ENCODE peak calls at places on chromosomes 7 and 10, in seven cellular contexts. H is GM12878, J is HCT116, B is H1, U is HepG2, F is K562, K is SK-N-SH. N is an unnamed sample.

GRCh38 chr7:1646391-1646790 is 23.7 kb upstream of the ELFN1 start:
- DNase-seq in H (no peak), J (no peak), B (no peak), U (no peak), F (no peak), K (no peak), N (no peak)

GRCh38 chr10:122123186-122123585 is 134.2 kb downstream of the TACC2 start:
- DNase-seq in H (no peak), J (no peak), B (no peak), U (no peak), F (no peak), K (no peak), N (no peak)

GRCh38 chr7:148733496-148733895 is 34.8 kb downstream of the CUL1 start:
- DNase-seq in H (no peak), J (no peak), B (no peak), U (no peak), F (no peak), K (no peak), N (no peak)

GRCh38 chr7:137875746-137876145 is 29.0 kb upstream of the DGKI start:
- DNase-seq in H (no peak), J (no peak), B (no peak), U (no peak), F (no peak), K (no peak), N (no peak)

GRCh38 chr7:102472126-102473041 is 6.3 kb downstream of the POLR2J start:
- DNase-seq in H (no peak), J (no peak), B (peak), U (no peak), F (peak), K (no peak), N (no peak)

GRCh38 chr10:81876253-81876731 is 1.3 kb downstream of the NRG3 start:
- DNase-seq in H (no peak), J (no peak), B (peak), U (no peak), F (no peak), K (peak), N (no peak)

GRCh38 chr7:13467111-13467547 is 522.3 kb downstream of the ETV1 start:
- DNase-seq in H (no peak), J (no peak), B (no peak), U (no peak), F (no peak), K (peak), N (no peak)

GRCh38 chr7:73715648-73716317 is 3.7 kb downstream of the STX1A start:
- DNase-seq in H (no peak), J (peak), B (no peak), U (peak), F (peak), K (no peak), N (no peak)

GRCh38 chr10:75397571-75397921 is 4.0 kb downstream of the ZNF503 start:
- DNase-seq in H (no peak), J (no peak), B (no peak), U (no peak), F (no peak), K (no peak), N (no peak)

GRCh38 chr7:128879939-128880746 is 17.5 kb downstream of the ATP6V1F start:
- DNase-seq in H (no peak), J (no peak), B (peak), U (peak), F (peak), K (peak), N (peak)

GRCh38 chr10:43230909-43231522 is 35.8 kb downstream of the RASGEF1A start:
- DNase-seq in H (no peak), J (no peak), B (peak), U (no peak), F (no peak), K (no peak), N (no peak)

GRCh38 chr10:49382226-49382625 is 13.7 kb downstream of the DRGX start:
- DNase-seq in H (no peak), J (no peak), B (no peak), U (no peak), F (no peak), K (no peak), N (no peak)

GRCh38 chr10:104642311-104643022 is 1.4 kb downstream of the SORCS3 start:
- DNase-seq in H (no peak), J (no peak), B (peak), U (peak), F (peak), K (peak), N (peak)

GRCh38 chr10:45423976-45424499 is 50.0 kb downstream of the ALOX5 start:
- DNase-seq in H (no peak), J (no peak), B (no peak), U (no peak), F (no peak), K (no peak), N (no peak)

GRCh38 chr7:139358541-139359365 is 941 bp upstream of the LUC7L2 start:
- DNase-seq in H (no peak), J (peak), B (no peak), U (no peak), F (peak), K (peak), N (peak)

GRCh38 chr7:47580175-47580701 is 1.7 kb downstream of the TNS3 start:
- DNase-seq in H (no peak), J (no peak), B (no peak), U (peak), F (no peak), K (no peak), N (peak)

GRCh38 chr7:47581442-47581820 is 480 bp downstream of the TNS3 start:
- DNase-seq in H (no peak), J (no peak), B (peak), U (no peak), F (no peak), K (peak), N (no peak)

GRCh38 chr7:47579458-47579857 is 2.5 kb downstream of the TNS3 start:
- DNase-seq in H (no peak), J (no peak), B (no peak), U (no peak), F (no peak), K (no peak), N (peak)

GRCh38 chr7:47581821-47582747 is at the start of gene TNS3:
- DNase-seq in H (no peak), J (no peak), B (peak), U (no peak), F (no peak), K (peak), N (no peak)

GRCh38 chr7:47580811-47581331 is 1.0 kb downstream of the TNS3 start:
- DNase-seq in H (no peak), J (no peak), B (no peak), U (peak), F (no peak), K (no peak), N (no peak)
- TF ChIP-seq JUND in H (no peak), J (no peak), B (no peak), U (no peak), F (no peak), K (no peak), N (no peak)

GRCh38 chr7:51138121-51139085 is 178.2 kb downstream of the COBL start:
- DNase-seq in H (no peak), J (no peak), B (peak), U (no peak), F (no peak), K (no peak), N (no peak)

GRCh38 chr7:51141451-51141971 is 175.1 kb downstream of the COBL start:
- DNase-seq in H (no peak), J (no peak), B (peak), U (no peak), F (peak), K (no peak), N (peak)

GRCh38 chr7:51142741-51143390 is 173.7 kb downstream of the COBL start:
- DNase-seq in H (no peak), J (no peak), B (peak), U (no peak), F (no peak), K (no peak), N (no peak)

GRCh38 chr7:51140203-51140938 is 176.2 kb downstream of the COBL start:
- DNase-seq in H (no peak), J (no peak), B (peak), U (no peak), F (no peak), K (no peak), N (no peak)

GRCh38 chr7:51139796-51140195 is 176.8 kb downstream of the COBL start:
- DNase-seq in H (no peak), J (no peak), B (no peak), U (no peak), F (no peak), K (no peak), N (no peak)
- TF ChIP-seq JUND in H (no peak), J (peak), B (no peak), U (no peak), F (no peak), K (no peak), N (no peak)

DNA sequence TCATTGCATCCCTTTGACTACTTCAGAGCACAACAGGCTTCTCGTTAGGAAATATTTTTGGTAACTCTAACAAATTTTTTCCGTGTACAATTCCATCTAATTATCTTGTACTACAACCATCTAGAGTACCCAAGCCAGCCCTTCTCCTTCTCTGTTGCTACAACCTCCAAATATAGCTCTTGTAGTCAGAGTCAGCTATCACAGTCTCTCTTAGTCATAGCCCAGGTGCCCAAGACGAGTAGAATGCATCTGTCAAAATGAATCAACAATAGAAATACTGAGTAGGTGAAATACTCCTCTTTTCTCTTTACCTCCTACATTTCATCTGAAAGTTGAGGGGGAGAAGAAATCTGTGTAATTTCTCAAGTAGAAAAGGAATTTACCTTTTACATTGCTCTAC is 74.0 kb downstream of the INHBA start:
- DNase-seq in H (no peak), J (no peak), B (no peak), U (no peak), F (no peak), K (no peak), N (no peak)
- TF ChIP-seq JUND in H (no peak), J (no peak), B (no peak), U (no peak), F (no peak), K (peak), N (no peak)

GRCh38 chr7:20005081-20005480 is 212.1 kb downstream of the MACC1 start:
- DNase-seq in H (no peak), J (no peak), B (no peak), U (no peak), F (no peak), K (no peak), N (no peak)
- TF ChIP-seq JUND in H (no peak), J (no peak), B (no peak), U (no peak), F (no peak), K (no peak), N (no peak)

GRCh38 chr7:45219130-45219529 is 61.5 kb downstream of the RAMP3 start:
- DNase-seq in H (no peak), J (no peak), B (no peak), U (no peak), F (no peak), K (peak), N (no peak)
- TF ChIP-seq JUND in H (no peak), J (no peak), B (no peak), U (no peak), F (no peak), K (no peak), N (no peak)

DNA sequence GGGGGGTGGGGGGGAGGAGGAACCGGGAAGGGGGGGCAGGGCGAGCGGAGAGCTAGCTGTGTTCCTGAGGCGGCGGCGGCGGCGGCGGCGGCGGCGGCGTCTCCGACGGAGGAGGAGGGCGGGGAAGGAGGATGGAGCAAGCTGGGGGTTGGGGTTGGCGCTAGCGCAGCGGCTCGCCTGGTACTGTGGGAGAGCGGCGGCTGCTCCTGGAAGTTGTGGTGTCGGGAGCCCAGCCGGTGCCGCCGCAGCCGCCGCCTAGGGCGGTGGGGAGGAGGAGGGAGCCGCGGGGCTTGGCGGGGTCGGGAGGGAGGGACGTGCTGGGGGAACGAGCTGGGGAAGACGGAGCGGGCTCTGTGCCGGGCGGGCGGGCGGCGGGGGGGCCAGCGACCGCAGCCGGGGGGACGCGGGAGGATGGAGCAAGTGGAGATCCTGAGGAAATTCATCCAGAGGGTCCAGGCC is at the start of gene PTPN12:
- DNase-seq in H (no peak), J (no peak), B (peak), U (no peak), F (no peak), K (no peak), N (no peak)
- TF ChIP-seq JUND in H (no peak), J (no peak), B (no peak), U (no peak), F (no peak), K (no peak), N (no peak)

GRCh38 chr10:114925675-114926204 is 12.3 kb upstream of the TRUB1 start:
- DNase-seq in H (no peak), J (no peak), B (no peak), U (no peak), F (peak), K (no peak), N (no peak)
- TF ChIP-seq JUND in H (no peak), J (peak), B (no peak), U (no peak), F (no peak), K (peak), N (no peak)

N was measured in T47D.